ENCODE peak calls at places on chromosomes 13 and 19, in ten cellular contexts. One of them, this sample, is unnamed. For H3K4me1, the result is how much of the 10 kb centered on the place peaks cover.

GRCh38 chr13:113545931-113546516 is 38.5 kb upstream of the TFDP1 start:
- DNase-seq in stomach: no peak
- DNase-seq in SK-N-SH: peak
- DNase-seq in transverse colon: peak
- DNase-seq in upper lobe of left lung: no peak
- DNase-seq in GM12878: no peak
- DNase-seq in K562: no peak
- DNase-seq in H1: no peak
- DNase-seq in suprapubic skin: no peak
- DNase-seq in HepG2: no peak
- DNase-seq in this sample: no peak

GRCh38 chr19:54035215-54036178 is 28.2 kb downstream of the VSTM1 start:
- DNase-seq in stomach: no peak
- DNase-seq in SK-N-SH: no peak
- DNase-seq in transverse colon: no peak
- DNase-seq in upper lobe of left lung: no peak
- DNase-seq in GM12878: no peak
- DNase-seq in K562: peak
- DNase-seq in H1: no peak
- DNase-seq in suprapubic skin: no peak
- DNase-seq in HepG2: no peak
- DNase-seq in this sample: no peak

GRCh38 chr19:58054792-58055482 is 4.1 kb upstream of the ZNF135 start:
- DNase-seq in stomach: no peak
- DNase-seq in SK-N-SH: no peak
- DNase-seq in transverse colon: peak
- DNase-seq in upper lobe of left lung: no peak
- DNase-seq in GM12878: no peak
- DNase-seq in K562: no peak
- DNase-seq in H1: no peak
- DNase-seq in suprapubic skin: no peak
- DNase-seq in HepG2: no peak
- DNase-seq in this sample: no peak

GRCh38 chr13:111210945-111211469 is 95.9 kb downstream of the ARHGEF7 start:
- DNase-seq in stomach: no peak
- DNase-seq in SK-N-SH: no peak
- DNase-seq in transverse colon: no peak
- DNase-seq in upper lobe of left lung: no peak
- DNase-seq in GM12878: no peak
- DNase-seq in K562: no peak
- DNase-seq in H1: no peak
- DNase-seq in suprapubic skin: no peak
- DNase-seq in HepG2: no peak
- DNase-seq in this sample: no peak

GRCh38 chr13:28246891-28247290 is 108.5 kb downstream of the PAN3 start:
- DNase-seq in stomach: no peak
- DNase-seq in SK-N-SH: no peak
- DNase-seq in transverse colon: no peak
- DNase-seq in upper lobe of left lung: no peak
- DNase-seq in GM12878: no peak
- DNase-seq in K562: no peak
- DNase-seq in H1: no peak
- DNase-seq in suprapubic skin: no peak
- DNase-seq in HepG2: no peak
- DNase-seq in this sample: no peak

GRCh38 chr19:15733895-15734294 is 3.9 kb upstream of the OR10H3 start:
- DNase-seq in stomach: no peak
- DNase-seq in SK-N-SH: no peak
- DNase-seq in transverse colon: no peak
- DNase-seq in upper lobe of left lung: no peak
- DNase-seq in GM12878: no peak
- DNase-seq in K562: no peak
- DNase-seq in H1: no peak
- DNase-seq in suprapubic skin: no peak
- DNase-seq in HepG2: no peak
- DNase-seq in this sample: no peak

GRCh38 chr13:32695602-32696250 is 109.5 kb downstream of the PDS5B start:
- DNase-seq in stomach: no peak
- DNase-seq in SK-N-SH: no peak
- DNase-seq in transverse colon: no peak
- DNase-seq in upper lobe of left lung: no peak
- DNase-seq in GM12878: no peak
- DNase-seq in K562: no peak
- DNase-seq in H1: no peak
- DNase-seq in suprapubic skin: no peak
- DNase-seq in HepG2: no peak
- DNase-seq in this sample: no peak

GRCh38 chr19:55383279-55383788 is 758 bp downstream of the TMEM238 start:
- DNase-seq in stomach: no peak
- DNase-seq in SK-N-SH: no peak
- DNase-seq in transverse colon: peak
- DNase-seq in upper lobe of left lung: no peak
- DNase-seq in GM12878: no peak
- DNase-seq in K562: no peak
- DNase-seq in H1: no peak
- DNase-seq in suprapubic skin: no peak
- DNase-seq in HepG2: no peak
- DNase-seq in this sample: no peak

GRCh38 chr13:23350009-23350408 is 83.5 kb downstream of the SACS start:
- DNase-seq in stomach: no peak
- DNase-seq in SK-N-SH: no peak
- DNase-seq in transverse colon: no peak
- DNase-seq in upper lobe of left lung: no peak
- DNase-seq in GM12878: no peak
- DNase-seq in K562: no peak
- DNase-seq in H1: no peak
- DNase-seq in suprapubic skin: no peak
- DNase-seq in HepG2: no peak
- DNase-seq in this sample: no peak

GRCh38 chr19:3507371-3508120 is 1.4 kb downstream of the FZR1 start:
- DNase-seq in stomach: peak
- DNase-seq in SK-N-SH: peak
- DNase-seq in transverse colon: peak
- DNase-seq in upper lobe of left lung: no peak
- DNase-seq in GM12878: no peak
- DNase-seq in K562: peak
- DNase-seq in H1: no peak
- DNase-seq in suprapubic skin: peak
- DNase-seq in HepG2: peak
- DNase-seq in this sample: no peak

GRCh38 chr13:85816413-85816812 is 17.2 kb upstream of the SLITRK6 start:
- DNase-seq in stomach: no peak
- DNase-seq in SK-N-SH: no peak
- DNase-seq in transverse colon: no peak
- DNase-seq in upper lobe of left lung: no peak
- DNase-seq in GM12878: no peak
- DNase-seq in K562: no peak
- DNase-seq in H1: no peak
- DNase-seq in suprapubic skin: no peak
- DNase-seq in HepG2: no peak
- DNase-seq in this sample: no peak

GRCh38 chr19:45442408-45442926 is 18.8 kb upstream of the ERCC1 start:
- DNase-seq in stomach: no peak
- DNase-seq in SK-N-SH: no peak
- DNase-seq in transverse colon: no peak
- DNase-seq in upper lobe of left lung: no peak
- DNase-seq in GM12878: no peak
- DNase-seq in K562: no peak
- DNase-seq in H1: no peak
- DNase-seq in suprapubic skin: no peak
- DNase-seq in HepG2: no peak
- DNase-seq in this sample: no peak

GRCh38 chr19:45445139-45445538 is 21.4 kb upstream of the ERCC1 start:
- DNase-seq in stomach: no peak
- DNase-seq in SK-N-SH: no peak
- DNase-seq in transverse colon: no peak
- DNase-seq in upper lobe of left lung: no peak
- DNase-seq in GM12878: no peak
- DNase-seq in K562: no peak
- DNase-seq in H1: no peak
- DNase-seq in suprapubic skin: no peak
- DNase-seq in HepG2: no peak
- DNase-seq in this sample: no peak

GRCh38 chr19:45444318-45445041 is 20.8 kb upstream of the ERCC1 start:
- DNase-seq in stomach: peak
- DNase-seq in SK-N-SH: peak
- DNase-seq in transverse colon: peak
- DNase-seq in upper lobe of left lung: peak
- DNase-seq in GM12878: no peak
- DNase-seq in K562: peak
- DNase-seq in H1: no peak
- DNase-seq in suprapubic skin: peak
- DNase-seq in HepG2: peak
- DNase-seq in this sample: peak

GRCh38 chr19:45442927-45443461 is 19.3 kb upstream of the ERCC1 start:
- DNase-seq in stomach: peak
- DNase-seq in SK-N-SH: peak
- DNase-seq in transverse colon: peak
- DNase-seq in upper lobe of left lung: peak
- DNase-seq in GM12878: no peak
- DNase-seq in K562: peak
- DNase-seq in H1: no peak
- DNase-seq in suprapubic skin: peak
- DNase-seq in HepG2: no peak
- DNase-seq in this sample: no peak

GRCh38 chr19:45443462-45444317 is 20.0 kb upstream of the ERCC1 start:
- DNase-seq in stomach: peak
- DNase-seq in SK-N-SH: peak
- DNase-seq in transverse colon: peak
- DNase-seq in upper lobe of left lung: peak
- DNase-seq in GM12878: no peak
- DNase-seq in K562: peak
- DNase-seq in H1: peak
- DNase-seq in suprapubic skin: peak
- DNase-seq in HepG2: peak
- DNase-seq in this sample: peak
- TF ChIP-seq POLR2AphosphoS5 in stomach: peak
- TF ChIP-seq POLR2AphosphoS5 in SK-N-SH: peak
- TF ChIP-seq POLR2AphosphoS5 in transverse colon: peak
- TF ChIP-seq POLR2AphosphoS5 in upper lobe of left lung: peak
- TF ChIP-seq POLR2AphosphoS5 in GM12878: no peak
- TF ChIP-seq POLR2AphosphoS5 in K562: peak
- TF ChIP-seq POLR2AphosphoS5 in H1: peak
- TF ChIP-seq POLR2AphosphoS5 in suprapubic skin: peak
- TF ChIP-seq POLR2AphosphoS5 in HepG2: no peak
- TF ChIP-seq POLR2AphosphoS5 in this sample: peak

GRCh38 chr19:42409477-42409876 is 17.7 kb downstream of the LIPE start:
- DNase-seq in stomach: peak
- DNase-seq in SK-N-SH: peak
- DNase-seq in transverse colon: no peak
- DNase-seq in upper lobe of left lung: no peak
- DNase-seq in GM12878: no peak
- DNase-seq in K562: no peak
- DNase-seq in H1: no peak
- DNase-seq in suprapubic skin: no peak
- DNase-seq in HepG2: no peak
- DNase-seq in this sample: no peak
- TF ChIP-seq EP300 in stomach: no peak
- TF ChIP-seq EP300 in SK-N-SH: no peak
- TF ChIP-seq EP300 in transverse colon: no peak
- TF ChIP-seq EP300 in upper lobe of left lung: no peak
- TF ChIP-seq EP300 in GM12878: no peak
- TF ChIP-seq EP300 in K562: no peak
- TF ChIP-seq EP300 in H1: no peak
- TF ChIP-seq EP300 in suprapubic skin: no peak
- TF ChIP-seq EP300 in HepG2: no peak
- TF ChIP-seq EP300 in this sample: no peak

GRCh38 chr19:31331536-31331935 is 17.7 kb downstream of the TSHZ3 start:
- DNase-seq in stomach: peak
- DNase-seq in SK-N-SH: no peak
- DNase-seq in transverse colon: no peak
- DNase-seq in upper lobe of left lung: no peak
- DNase-seq in GM12878: no peak
- DNase-seq in K562: no peak
- DNase-seq in H1: no peak
- DNase-seq in suprapubic skin: no peak
- DNase-seq in HepG2: no peak
- DNase-seq in this sample: no peak

GRCh38 chr19:31329819-31330218 is 19.4 kb downstream of the TSHZ3 start:
- DNase-seq in stomach: no peak
- DNase-seq in SK-N-SH: no peak
- DNase-seq in transverse colon: no peak
- DNase-seq in upper lobe of left lung: no peak
- DNase-seq in GM12878: no peak
- DNase-seq in K562: no peak
- DNase-seq in H1: no peak
- DNase-seq in suprapubic skin: no peak
- DNase-seq in HepG2: no peak
- DNase-seq in this sample: no peak

GRCh38 chr19:31332096-31332495 is 17.1 kb downstream of the TSHZ3 start:
- DNase-seq in stomach: peak
- DNase-seq in SK-N-SH: no peak
- DNase-seq in transverse colon: no peak
- DNase-seq in upper lobe of left lung: no peak
- DNase-seq in GM12878: no peak
- DNase-seq in K562: no peak
- DNase-seq in H1: no peak
- DNase-seq in suprapubic skin: no peak
- DNase-seq in HepG2: no peak
- DNase-seq in this sample: no peak

GRCh38 chr19:31330237-31330636 is 19.0 kb downstream of the TSHZ3 start:
- DNase-seq in stomach: peak
- DNase-seq in SK-N-SH: no peak
- DNase-seq in transverse colon: no peak
- DNase-seq in upper lobe of left lung: no peak
- DNase-seq in GM12878: no peak
- DNase-seq in K562: no peak
- DNase-seq in H1: no peak
- DNase-seq in suprapubic skin: no peak
- DNase-seq in HepG2: no peak
- DNase-seq in this sample: no peak

DNA sequence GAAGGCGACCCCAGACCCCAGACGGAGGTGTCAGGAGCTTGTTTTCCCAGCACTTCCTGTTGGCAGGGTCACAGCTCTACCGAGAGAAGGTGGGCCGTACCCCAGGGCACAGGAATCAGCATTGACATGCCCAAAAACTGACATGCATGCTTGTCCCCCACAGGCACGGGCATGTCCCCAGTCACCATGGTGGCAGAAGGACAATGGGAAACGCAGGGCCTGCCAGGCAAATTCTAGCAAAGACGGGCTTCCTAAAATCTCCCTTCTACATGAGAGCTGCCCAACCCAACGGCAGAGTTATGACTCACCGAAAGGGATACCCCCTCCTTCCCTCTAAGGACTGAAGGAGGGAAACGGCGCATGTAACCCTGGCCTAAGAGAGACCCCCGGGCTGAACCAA is 18.5 kb downstream of the TSHZ3 start:
- DNase-seq in stomach: peak
- DNase-seq in SK-N-SH: no peak
- DNase-seq in transverse colon: no peak
- DNase-seq in upper lobe of left lung: no peak
- DNase-seq in GM12878: no peak
- DNase-seq in K562: no peak
- DNase-seq in H1: no peak
- DNase-seq in suprapubic skin: no peak
- DNase-seq in HepG2: no peak
- DNase-seq in this sample: no peak
- H3K4me1 ChIP-seq in stomach: half or more
- H3K4me1 ChIP-seq in SK-N-SH: under half
- H3K4me1 ChIP-seq in transverse colon: under half
- H3K4me1 ChIP-seq in upper lobe of left lung: under half
- H3K4me1 ChIP-seq in GM12878: under half
- H3K4me1 ChIP-seq in K562: under half
- H3K4me1 ChIP-seq in H1: under half
- H3K4me1 ChIP-seq in suprapubic skin: under half
- H3K4me1 ChIP-seq in HepG2: under half
- H3K4me1 ChIP-seq in this sample: half or more

GRCh38 chr13:103883152-103883551 is 816.9 kb upstream of the SLC10A2 start:
- DNase-seq in stomach: peak
- DNase-seq in SK-N-SH: peak
- DNase-seq in transverse colon: peak
- DNase-seq in upper lobe of left lung: peak
- DNase-seq in GM12878: no peak
- DNase-seq in K562: no peak
- DNase-seq in H1: peak
- DNase-seq in suprapubic skin: peak
- DNase-seq in HepG2: peak
- DNase-seq in this sample: no peak
- TF ChIP-seq POLR2AphosphoS5 in stomach: peak
- TF ChIP-seq POLR2AphosphoS5 in SK-N-SH: no peak
- TF ChIP-seq POLR2AphosphoS5 in transverse colon: peak
- TF ChIP-seq POLR2AphosphoS5 in upper lobe of left lung: peak
- TF ChIP-seq POLR2AphosphoS5 in GM12878: no peak
- TF ChIP-seq POLR2AphosphoS5 in K562: no peak
- TF ChIP-seq POLR2AphosphoS5 in H1: no peak
- TF ChIP-seq POLR2AphosphoS5 in suprapubic skin: peak
- TF ChIP-seq POLR2AphosphoS5 in HepG2: no peak
- TF ChIP-seq POLR2AphosphoS5 in this sample: peak